ENCODE peak calls at places on chromosomes 12 and 14, in ten cellular contexts. H is fibroblast of mammary gland, G is globus pallidus, Z is aorta, O is HFF-Myc, E is HuH-7, J is HCEC 1CT, F is occipital lobe, M is cardiac fibroblast, D is hepatic stellate cell. I is an unnamed sample.

GRCh38 chr14:31505411-31505810 is 17.6 kb upstream of the GPR33 start:
- DNase-seq in J (peak), O (no peak), G (no peak), F (no peak), H (peak), M (peak), Z (no peak), E (no peak), D (peak), I (no peak)

GRCh38 chr14:64717870-64718269 is 13.6 kb downstream of the PLEKHG3 start:
- DNase-seq in F (no peak), M (no peak), J (no peak), O (no peak), Z (no peak), D (no peak), G (no peak), H (peak), E (no peak), I (no peak)

GRCh38 chr12:127340381-127340780 is 926.6 kb upstream of the TMEM132C start:
- DNase-seq in O (no peak), H (peak), J (peak), E (no peak), Z (no peak), F (no peak), G (no peak), M (no peak), D (no peak), I (no peak)

GRCh38 chr14:70121521-70121920 is 67.2 kb downstream of the SLC8A3 start:
- DNase-seq in O (no peak), E (no peak), Z (no peak), D (no peak), F (no peak), G (no peak), H (no peak), J (no peak), M (no peak), I (no peak)

GRCh38 chr12:105523164-105524057 is 192.9 kb downstream of the C12orf75 start:
- DNase-seq in H (peak), D (peak), M (peak), J (peak), E (no peak), Z (peak), F (no peak), O (peak), G (no peak), I (peak)

GRCh38 chr12:81077686-81078441 is at the start of gene ACSS3:
- DNase-seq in J (peak), F (no peak), E (peak), Z (peak), H (peak), G (peak), D (peak), M (peak), O (no peak), I (no peak)

GRCh38 chr14:54730156-54730961 is 163.4 kb downstream of the SAMD4A start:
- DNase-seq in H (peak), M (peak), O (peak), G (no peak), F (no peak), J (peak), Z (no peak), E (no peak), D (no peak), I (peak)

GRCh38 chr14:59337151-59337611 is 128.0 kb downstream of the GPR135 start:
- DNase-seq in H (peak), D (no peak), F (no peak), M (peak), G (peak), Z (peak), E (no peak), J (peak), O (no peak), I (no peak)

GRCh38 chr12:10301103-10301502 is 6.6 kb upstream of the KLRD1 start:
- DNase-seq in Z (no peak), G (no peak), E (no peak), F (no peak), D (no peak), M (peak), J (no peak), H (no peak), O (no peak), I (no peak)

GRCh38 chr14:90546767-90547166 is 149.9 kb downstream of the CALM1 start:
- DNase-seq in H (no peak), F (no peak), D (no peak), G (no peak), J (no peak), M (no peak), O (no peak), E (no peak), Z (no peak), I (no peak)

GRCh38 chr12:109871678-109872314 is 8.5 kb downstream of the GLTP start:
- DNase-seq in H (peak), D (peak), J (no peak), F (no peak), Z (no peak), E (peak), M (no peak), O (no peak), G (no peak), I (no peak)

GRCh38 chr12:122845041-122845864 is 10.0 kb downstream of the HIP1R start:
- DNase-seq in F (peak), Z (no peak), D (no peak), H (no peak), O (no peak), E (no peak), J (no peak), G (peak), M (no peak), I (no peak)

GRCh38 chr12:77685112-77685511 is 145.6 kb upstream of the NAV3 start:
- DNase-seq in J (peak), D (peak), O (peak), H (peak), G (peak), Z (peak), E (peak), F (peak), M (peak), I (peak)

GRCh38 chr14:50040401-50040775 is 76.0 kb downstream of the VCPKMT start:
- DNase-seq in G (no peak), F (no peak), D (peak), H (peak), J (peak), E (no peak), Z (no peak), O (peak), M (peak), I (no peak)

GRCh38 chr12:25840678-25841077 is 117.8 kb upstream of the RASSF8 start:
- DNase-seq in O (no peak), G (no peak), J (peak), Z (peak), M (no peak), D (peak), H (peak), E (no peak), F (no peak), I (peak)

GRCh38 chr14:93456356-93456755 is 25.6 kb downstream of the UNC79 start:
- DNase-seq in O (no peak), M (no peak), J (no peak), Z (no peak), F (no peak), H (no peak), D (no peak), E (no peak), G (no peak), I (no peak)

GRCh38 chr12:46218509-46219095 is 50.2 kb downstream of the SLC38A1 start:
- DNase-seq in M (no peak), Z (no peak), F (no peak), J (no peak), D (no peak), H (no peak), O (no peak), E (no peak), G (no peak), I (no peak)